ENCODE peak calls at places on chromosome 1, in five cellular contexts. One of them, this sample, is unnamed.
A peak's percentile ranks its signal among the peaks of the same experiment; 100 is the strongest.

GRCh38 chr1:51569284-51570062 is 47.4 kb upstream of the OSBPL9 start:
- DNase-seq in BE2C: no peak
- DNase-seq in WERI-Rb-1: peak; percentile 18
- DNase-seq in tibial artery: no peak
- DNase-seq in neural progenitor cell: no peak
- DNase-seq in this sample: peak; percentile 79

GRCh38 chr1:183702813-183703198 is 49.7 kb upstream of the APOBEC4 start:
- DNase-seq in tibial artery: no peak
- DNase-seq in BE2C: no peak
- DNase-seq in WERI-Rb-1: no peak
- DNase-seq in neural progenitor cell: no peak
- DNase-seq in this sample: no peak

GRCh38 chr1:27120849-27121248 is 34.1 kb downstream of the SLC9A1 start:
- DNase-seq in BE2C: no peak
- DNase-seq in WERI-Rb-1: no peak
- DNase-seq in tibial artery: no peak
- DNase-seq in neural progenitor cell: no peak
- DNase-seq in this sample: no peak

GRCh38 chr1:31760422-31760900 is 3.7 kb downstream of the ADGRB2 start:
- DNase-seq in neural progenitor cell: peak; percentile 67
- DNase-seq in tibial artery: no peak
- DNase-seq in WERI-Rb-1: peak; percentile 64
- DNase-seq in BE2C: no peak
- DNase-seq in this sample: no peak

GRCh38 chr1:159076438-159076752 is 171 bp downstream of the AIM2 start:
- DNase-seq in BE2C: no peak
- DNase-seq in tibial artery: no peak
- DNase-seq in neural progenitor cell: no peak
- DNase-seq in WERI-Rb-1: no peak
- DNase-seq in this sample: no peak

GRCh38 chr1:27360159-27361043 is 6.4 kb downstream of the MAP3K6 start:
- DNase-seq in WERI-Rb-1: no peak
- DNase-seq in neural progenitor cell: peak; percentile 66
- DNase-seq in BE2C: no peak
- DNase-seq in tibial artery: no peak
- DNase-seq in this sample: no peak

GRCh38 chr1:34907487-34908090 is 21.9 kb downstream of the DLGAP3 start:
- DNase-seq in WERI-Rb-1: no peak
- DNase-seq in neural progenitor cell: peak; percentile 45
- DNase-seq in tibial artery: no peak
- DNase-seq in BE2C: no peak
- DNase-seq in this sample: no peak

GRCh38 chr1:15676010-15676409 is 8.1 kb upstream of the PLEKHM2 start:
- DNase-seq in BE2C: no peak
- DNase-seq in neural progenitor cell: no peak
- DNase-seq in WERI-Rb-1: no peak
- DNase-seq in tibial artery: no peak
- DNase-seq in this sample: no peak

GRCh38 chr1:225689882-225690459 is 37.0 kb upstream of the ENAH start:
- DNase-seq in BE2C: no peak
- DNase-seq in neural progenitor cell: no peak
- DNase-seq in tibial artery: peak; percentile 27
- DNase-seq in WERI-Rb-1: no peak
- DNase-seq in this sample: peak; percentile 31

GRCh38 chr1:68010094-68010493 is 40.3 kb downstream of the DIRAS3 start:
- DNase-seq in BE2C: no peak
- DNase-seq in WERI-Rb-1: no peak
- DNase-seq in tibial artery: no peak
- DNase-seq in neural progenitor cell: no peak
- DNase-seq in this sample: peak; percentile 46
- TF ChIP-seq CTCF in BE2C: no peak
- TF ChIP-seq CTCF in WERI-Rb-1: no peak
- TF ChIP-seq CTCF in tibial artery: peak; percentile 37
- TF ChIP-seq CTCF in neural progenitor cell: peak; percentile 35
- TF ChIP-seq CTCF in this sample: peak; percentile 34

DNA sequence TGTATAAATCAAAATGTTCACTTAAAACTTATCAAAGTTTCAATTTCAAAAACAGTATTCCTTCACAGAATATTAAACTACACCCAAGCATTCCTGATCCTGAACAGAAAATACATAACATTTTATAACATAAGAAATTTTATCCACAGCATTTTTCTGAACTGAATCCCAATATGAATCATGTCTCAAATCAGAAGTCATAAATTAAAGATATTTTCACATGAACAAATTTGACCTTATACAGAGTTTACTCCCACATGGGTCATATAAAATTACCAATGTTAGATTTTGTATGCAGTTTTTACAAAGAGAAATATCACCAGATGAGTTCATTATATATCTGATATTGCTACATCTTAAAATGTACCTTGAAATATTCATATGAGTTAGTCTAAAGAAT is 48.6 kb upstream of the ASPM start:
- DNase-seq in tibial artery: no peak
- DNase-seq in WERI-Rb-1: no peak
- DNase-seq in BE2C: no peak
- DNase-seq in neural progenitor cell: no peak
- DNase-seq in this sample: no peak
- H3K4me3 ChIP-seq in tibial artery: no peak overlapping the region
- H3K4me3 ChIP-seq in WERI-Rb-1: no peak overlapping the region
- H3K4me3 ChIP-seq in BE2C: no peak overlapping the region
- H3K4me3 ChIP-seq in neural progenitor cell: no peak overlapping the region
- H3K4me3 ChIP-seq in this sample: no peak overlapping the region

GRCh38 chr1:219805191-219805590 is 123.2 kb downstream of the SLC30A10 start:
- DNase-seq in neural progenitor cell: no peak
- DNase-seq in tibial artery: no peak
- DNase-seq in BE2C: peak; percentile 29
- DNase-seq in WERI-Rb-1: no peak
- DNase-seq in this sample: no peak
- TF ChIP-seq CTCF in neural progenitor cell: no peak
- TF ChIP-seq CTCF in tibial artery: no peak
- TF ChIP-seq CTCF in BE2C: peak; percentile 56
- TF ChIP-seq CTCF in WERI-Rb-1: no peak
- TF ChIP-seq CTCF in this sample: peak; percentile 2

DNA sequence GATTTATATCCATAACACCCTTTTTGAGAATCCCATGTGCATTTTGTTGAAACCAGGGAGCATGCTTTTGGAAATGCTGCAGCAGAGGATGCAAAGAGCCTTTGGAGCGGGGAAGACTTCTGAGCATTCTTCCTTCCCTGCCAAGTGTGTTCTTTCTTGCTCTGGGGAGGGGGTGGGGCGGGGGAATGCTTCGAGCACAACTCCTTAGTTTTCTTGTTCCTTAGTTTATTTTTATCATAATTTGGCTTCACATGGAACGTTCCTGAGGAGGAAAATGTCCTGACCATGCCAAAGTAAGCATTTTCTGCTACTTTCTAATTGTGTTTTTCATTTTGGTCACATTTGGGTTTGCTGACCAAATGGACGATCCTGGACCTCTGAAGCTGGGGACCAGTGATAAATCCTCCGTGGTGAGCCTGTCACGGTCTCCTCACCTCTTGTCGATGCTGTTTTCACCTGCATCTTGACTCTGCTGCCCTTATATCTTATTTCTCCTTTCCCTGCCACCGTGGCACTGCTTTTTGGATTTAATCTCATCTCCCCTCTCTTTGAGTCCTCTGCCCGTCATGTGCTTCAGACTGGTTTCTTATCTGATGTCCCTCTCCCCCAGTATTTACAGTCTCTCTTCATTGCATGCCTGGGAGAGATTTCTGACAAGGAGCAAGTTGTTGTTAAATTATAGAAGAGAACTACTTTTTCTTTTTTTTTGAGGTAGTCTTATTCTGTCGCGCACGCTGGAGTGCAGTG is 2.4 kb downstream of the CTPS1 start:
- DNase-seq in tibial artery: peak; percentile 76
- DNase-seq in neural progenitor cell: peak; percentile 6
- DNase-seq in WERI-Rb-1: no peak
- DNase-seq in BE2C: no peak
- DNase-seq in this sample: no peak
- H3K4me3 ChIP-seq in tibial artery: peak overlapping the region; percentile 89
- H3K4me3 ChIP-seq in neural progenitor cell: peak overlapping the region; percentile 58
- H3K4me3 ChIP-seq in WERI-Rb-1: no peak overlapping the region
- H3K4me3 ChIP-seq in BE2C: peak overlapping the region; percentile 76
- H3K4me3 ChIP-seq in this sample: no peak overlapping the region

DNA sequence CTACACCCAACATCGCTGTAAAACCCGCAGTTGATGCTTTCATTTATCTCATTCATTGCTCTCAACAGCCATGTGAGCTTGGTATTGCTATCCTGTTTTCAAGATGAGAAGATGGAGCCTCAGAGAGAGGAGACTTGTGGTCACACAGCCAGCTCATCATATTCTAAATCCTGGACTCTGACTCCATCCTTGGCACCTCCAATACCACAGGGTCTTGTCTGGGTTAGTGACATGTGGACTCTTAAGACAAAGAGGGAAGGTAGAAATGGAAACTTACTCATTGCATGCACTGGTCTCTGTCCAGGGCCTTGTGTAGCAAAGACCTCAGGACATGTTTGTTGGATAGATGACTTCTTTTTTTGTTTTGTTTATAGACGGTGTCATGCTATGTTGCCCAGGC is 7.0 kb upstream of the RNF19B start:
- DNase-seq in WERI-Rb-1: no peak
- DNase-seq in neural progenitor cell: no peak
- DNase-seq in BE2C: no peak
- DNase-seq in tibial artery: no peak
- DNase-seq in this sample: no peak
- TF ChIP-seq CTCF in WERI-Rb-1: no peak
- TF ChIP-seq CTCF in neural progenitor cell: no peak
- TF ChIP-seq CTCF in BE2C: no peak
- TF ChIP-seq CTCF in tibial artery: no peak
- TF ChIP-seq CTCF in this sample: no peak

GRCh38 chr1:218350909-218351616 is 5.9 kb downstream of the TGFB2 start:
- DNase-seq in tibial artery: no peak
- DNase-seq in neural progenitor cell: no peak
- DNase-seq in WERI-Rb-1: no peak
- DNase-seq in BE2C: no peak
- DNase-seq in this sample: peak; percentile 43
- H3K4me3 ChIP-seq in tibial artery: peak overlapping the region; percentile 47
- H3K4me3 ChIP-seq in neural progenitor cell: no peak overlapping the region
- H3K4me3 ChIP-seq in WERI-Rb-1: no peak overlapping the region
- H3K4me3 ChIP-seq in BE2C: no peak overlapping the region
- H3K4me3 ChIP-seq in this sample: no peak overlapping the region

GRCh38 chr1:209962856-209963255 is 24.8 kb downstream of the SYT14 start:
- DNase-seq in neural progenitor cell: no peak
- DNase-seq in WERI-Rb-1: no peak
- DNase-seq in tibial artery: no peak
- DNase-seq in BE2C: no peak
- DNase-seq in this sample: no peak
- TF ChIP-seq CTCF in neural progenitor cell: no peak
- TF ChIP-seq CTCF in WERI-Rb-1: no peak
- TF ChIP-seq CTCF in tibial artery: no peak
- TF ChIP-seq CTCF in BE2C: no peak
- TF ChIP-seq CTCF in this sample: no peak

DNA sequence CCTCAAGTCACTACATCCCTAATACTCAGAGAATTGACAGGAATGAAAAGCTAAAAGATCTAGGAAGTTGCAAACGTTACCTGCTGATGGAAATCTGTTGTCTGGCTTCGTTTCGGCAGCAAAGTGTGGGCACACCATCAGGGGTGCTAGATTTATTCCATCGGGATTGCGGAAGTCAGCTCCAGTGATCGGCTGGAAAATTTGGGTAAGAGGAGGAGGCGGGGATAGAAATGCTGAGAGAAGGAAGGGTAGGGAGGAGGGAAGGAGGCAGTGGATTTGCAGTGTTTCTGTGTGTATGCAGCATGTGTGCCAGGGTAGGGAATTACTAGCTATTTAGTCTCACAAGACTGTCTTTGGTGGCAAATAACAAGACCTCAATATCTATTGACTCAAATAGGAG is at the start of gene CTSK:
- DNase-seq in neural progenitor cell: no peak
- DNase-seq in WERI-Rb-1: no peak
- DNase-seq in tibial artery: peak; percentile 69
- DNase-seq in BE2C: no peak
- DNase-seq in this sample: peak; percentile 83
- H3K4me3 ChIP-seq in neural progenitor cell: no peak within 1 kb of the TSS
- H3K4me3 ChIP-seq in WERI-Rb-1: no peak within 1 kb of the TSS
- H3K4me3 ChIP-seq in tibial artery: peak within 1 kb of the TSS; percentile 45
- H3K4me3 ChIP-seq in BE2C: no peak within 1 kb of the TSS
- H3K4me3 ChIP-seq in this sample: peak within 1 kb of the TSS; percentile 54

This sample was measured in foreskin fibroblast.